ENCODE peak calls at places on chromosome X, in six cellular contexts. D, H, I, X, S and Z are unnamed samples.

GRCh38 chrX:23373129-23373804 is 38.6 kb downstream of the PTCHD1 start:
- DNase-seq in I (no peak), H (no peak), X (no peak), D (no peak), S (no peak), Z (no peak)

GRCh38 chrX:7170903-7171302 is 22.9 kb upstream of the PUDP start:
- DNase-seq in D (no peak), S (no peak), I (no peak), H (peak; percentile 19), X (no peak), Z (no peak)

GRCh38 chrX:8632949-8633348 is 99.0 kb downstream of the ANOS1 start:
- DNase-seq in S (peak; percentile 48), D (no peak), I (no peak), X (no peak), H (no peak), Z (no peak)

GRCh38 chrX:111861605-111862004 is 14.4 kb upstream of the TRPC5OS start:
- DNase-seq in X (no peak), I (no peak), H (no peak), D (no peak), S (no peak), Z (no peak)

GRCh38 chrX:13759152-13759718 is 24.7 kb downstream of the OFD1 start:
- DNase-seq in H (no peak), S (no peak), I (no peak), D (no peak), X (no peak), Z (no peak)

GRCh38 chrX:118974908-118975671 is 672 bp downstream of the LONRF3 start:
- DNase-seq in X (no peak), D (peak; percentile 51), I (no peak), S (no peak), H (no peak), Z (peak; percentile 32)

GRCh38 chrX:20265221-20265725 is 1.4 kb downstream of the RPS6KA3 start:
- DNase-seq in I (no peak), D (peak; percentile 70), X (no peak), H (peak; percentile 57), S (no peak), Z (peak; percentile 76)

GRCh38 chrX:622104-622503 is 8.5 kb upstream of the SHOX start:
- DNase-seq in H (no peak), I (no peak), X (no peak), D (no peak), S (no peak), Z (no peak)

GRCh38 chrX:106696502-106696901 is 30.0 kb upstream of the RNF128 start:
- DNase-seq in D (no peak), X (no peak), H (no peak), S (no peak), I (no peak), Z (no peak)

GRCh38 chrX:46820391-46821100 is 16.3 kb upstream of the RP2 start:
- DNase-seq in I (no peak), H (no peak), S (no peak), D (no peak), X (no peak), Z (no peak)

GRCh38 chrX:13101439-13102139 is 57.2 kb upstream of the FAM9C start:
- DNase-seq in D (peak; percentile 69), X (no peak), S (no peak), H (no peak), I (no peak), Z (peak; percentile 73)

GRCh38 chrX:38112566-38112965 is 106.2 kb downstream of the SYTL5 start:
- DNase-seq in D (no peak), I (no peak), X (no peak), H (no peak), S (peak; percentile 6), Z (no peak)

GRCh38 chrX:119885554-119886428 is 9.9 kb upstream of the AKAP14 start:
- DNase-seq in D (no peak), S (no peak), I (no peak), H (no peak), X (no peak), Z (no peak)

GRCh38 chrX:104166735-104167436 is 633 bp downstream of the FAM199X start:
- DNase-seq in D (no peak), I (no peak), H (no peak), X (no peak), S (no peak), Z (no peak)

GRCh38 chrX:40100141-40100536 is 2.4 kb upstream of the BCOR start:
- DNase-seq in D (peak; percentile 67), H (no peak), I (no peak), S (no peak), X (no peak), Z (peak; percentile 78)

GRCh38 chrX:71621644-71622346 is 3.5 kb upstream of the CXCR3 start:
- DNase-seq in H (no peak), S (no peak), X (no peak), D (no peak), I (no peak), Z (no peak)

GRCh38 chrX:53481816-53482485 is 47.8 kb upstream of the HSD17B10 start:
- DNase-seq in I (no peak), D (no peak), H (peak; percentile 40), S (peak; percentile 70), X (no peak), Z (no peak)

GRCh38 chrX:133399411-133399810 is 15.9 kb downstream of the GPC4 start:
- DNase-seq in I (no peak), X (no peak), S (no peak), D (no peak), H (no peak), Z (no peak)

GRCh38 chrX:88284844-88285243 is 462.2 kb upstream of the CPXCR1 start:
- DNase-seq in H (no peak), D (no peak), X (no peak), S (no peak), I (no peak), Z (no peak)

GRCh38 chrX:110219920-110220319 is 98.0 kb downstream of the AMMECR1 start:
- DNase-seq in I (no peak), S (no peak), X (no peak), H (no peak), D (no peak), Z (no peak)

GRCh38 chrX:11967986-11968385 is 170.3 kb upstream of the FRMPD4 start:
- DNase-seq in I (no peak), D (no peak), H (no peak), X (no peak), S (no peak), Z (no peak)

GRCh38 chrX:145003443-145003842 is 243.9 kb upstream of the SPANXN1 start:
- DNase-seq in X (no peak), I (no peak), S (no peak), H (no peak), D (no peak), Z (no peak)